ENCODE peak calls at places on chromosomes 6 and 20, in seven cellular contexts. One of them, this sample, is unnamed.

GRCh38 chr6:35483490-35483889 is 13.4 kb downstream of the TEAD3 start:
- DNase-seq in mammary epithelial cell: no peak
- DNase-seq in HuH-7: no peak
- DNase-seq in AML-193: peak; percentile 29
- DNase-seq in Right ventricle myocardium superior: peak; percentile 17
- DNase-seq in HCT116: no peak
- DNase-seq in stimulated activated CD4-positive, alpha-beta T cell treated with anti-CD3 and anti-CD28 coated beads, Interleukin-15, amount 100 ng/mL, for 24 hours: no peak
- DNase-seq in this sample: no peak

GRCh38 chr6:7270320-7271204 is 42.4 kb downstream of the SSR1 start:
- DNase-seq in HCT116: no peak
- DNase-seq in mammary epithelial cell: no peak
- DNase-seq in Right ventricle myocardium superior: no peak
- DNase-seq in AML-193: peak; percentile 21
- DNase-seq in stimulated activated CD4-positive, alpha-beta T cell treated with anti-CD3 and anti-CD28 coated beads, Interleukin-15, amount 100 ng/mL, for 24 hours: no peak
- DNase-seq in HuH-7: peak; percentile 45
- DNase-seq in this sample: no peak

GRCh38 chr6:30725713-30726505 is 5.8 kb downstream of the TUBB start:
- DNase-seq in HCT116: no peak
- DNase-seq in Right ventricle myocardium superior: no peak
- DNase-seq in HuH-7: no peak
- DNase-seq in stimulated activated CD4-positive, alpha-beta T cell treated with anti-CD3 and anti-CD28 coated beads, Interleukin-15, amount 100 ng/mL, for 24 hours: peak; percentile 54
- DNase-seq in mammary epithelial cell: no peak
- DNase-seq in AML-193: no peak
- DNase-seq in this sample: no peak

GRCh38 chr6:109963598-109964170 is 14.4 kb upstream of the GPR6 start:
- DNase-seq in HCT116: peak; percentile 18
- DNase-seq in stimulated activated CD4-positive, alpha-beta T cell treated with anti-CD3 and anti-CD28 coated beads, Interleukin-15, amount 100 ng/mL, for 24 hours: no peak
- DNase-seq in mammary epithelial cell: peak; percentile 50
- DNase-seq in Right ventricle myocardium superior: no peak
- DNase-seq in HuH-7: no peak
- DNase-seq in AML-193: no peak
- DNase-seq in this sample: no peak

GRCh38 chr6:35044145-35044745 is 96.9 kb downstream of the TCP11 start:
- DNase-seq in mammary epithelial cell: peak; percentile 37
- DNase-seq in HuH-7: no peak
- DNase-seq in AML-193: no peak
- DNase-seq in stimulated activated CD4-positive, alpha-beta T cell treated with anti-CD3 and anti-CD28 coated beads, Interleukin-15, amount 100 ng/mL, for 24 hours: no peak
- DNase-seq in HCT116: no peak
- DNase-seq in Right ventricle myocardium superior: no peak
- DNase-seq in this sample: no peak

GRCh38 chr20:44154521-44155001 is 32.4 kb downstream of the JPH2 start:
- DNase-seq in stimulated activated CD4-positive, alpha-beta T cell treated with anti-CD3 and anti-CD28 coated beads, Interleukin-15, amount 100 ng/mL, for 24 hours: no peak
- DNase-seq in HuH-7: no peak
- DNase-seq in HCT116: no peak
- DNase-seq in Right ventricle myocardium superior: no peak
- DNase-seq in AML-193: no peak
- DNase-seq in mammary epithelial cell: peak; percentile 67
- DNase-seq in this sample: no peak

GRCh38 chr6:112298816-112299281 is 44.5 kb upstream of the LAMA4 start:
- DNase-seq in HuH-7: no peak
- DNase-seq in stimulated activated CD4-positive, alpha-beta T cell treated with anti-CD3 and anti-CD28 coated beads, Interleukin-15, amount 100 ng/mL, for 24 hours: no peak
- DNase-seq in AML-193: no peak
- DNase-seq in HCT116: peak; percentile 23
- DNase-seq in mammary epithelial cell: peak; percentile 83
- DNase-seq in Right ventricle myocardium superior: no peak
- DNase-seq in this sample: peak; percentile 72

GRCh38 chr6:105161411-105161810 is 18.4 kb downstream of the POPDC3 start:
- DNase-seq in Right ventricle myocardium superior: no peak
- DNase-seq in HCT116: no peak
- DNase-seq in HuH-7: no peak
- DNase-seq in mammary epithelial cell: no peak
- DNase-seq in AML-193: no peak
- DNase-seq in stimulated activated CD4-positive, alpha-beta T cell treated with anti-CD3 and anti-CD28 coated beads, Interleukin-15, amount 100 ng/mL, for 24 hours: no peak
- DNase-seq in this sample: no peak

GRCh38 chr6:2476376-2476775 is 231.0 kb upstream of the GMDS start:
- DNase-seq in HCT116: peak; percentile 22
- DNase-seq in AML-193: no peak
- DNase-seq in stimulated activated CD4-positive, alpha-beta T cell treated with anti-CD3 and anti-CD28 coated beads, Interleukin-15, amount 100 ng/mL, for 24 hours: no peak
- DNase-seq in HuH-7: no peak
- DNase-seq in Right ventricle myocardium superior: no peak
- DNase-seq in mammary epithelial cell: peak; percentile 35
- DNase-seq in this sample: no peak